ENCODE peak calls at places on chromosomes 7 and 10, in ten cellular contexts. D is iPS DF 6.9; O is HAP-1; F is naive thymus-derived CD4-positive, alpha-beta T cell; R is transverse colon; M is hepatocyte; G is HCT116; Z is MM.1S; H is CD8-positive, alpha-beta memory T cell; N is CD8-positive, alpha-beta T cell. X is an unnamed sample. For H3K9me3, the result is how much of the 10 kb centered on the place peaks cover.

GRCh38 chr7:151835636-151836035 is 41.3 kb downstream of the PRKAG2 start:
- DNase-seq in D (no peak), O (no peak), F (no peak), R (no peak), M (no peak), G (no peak), Z (no peak), H (no peak), N (no peak), X (no peak)

GRCh38 chr7:90955641-90956207 is 308.5 kb upstream of the FZD1 start:
- DNase-seq in D (no peak), O (peak), F (no peak), R (no peak), M (no peak), G (no peak), Z (no peak), H (no peak), N (no peak), X (no peak)

GRCh38 chr10:132296671-132297443 is 10.9 kb downstream of the STK32C start:
- DNase-seq in D (no peak), O (no peak), F (no peak), R (no peak), M (no peak), G (no peak), Z (no peak), H (no peak), N (no peak), X (no peak)

GRCh38 chr7:21497072-21497471 is 45.8 kb upstream of the DNAH11 start:
- DNase-seq in D (no peak), O (no peak), F (no peak), R (no peak), M (no peak), G (peak), Z (no peak), H (no peak), N (no peak), X (no peak)

GRCh38 chr10:77666821-77667220 is 29.2 kb upstream of the KCNMA1 start:
- DNase-seq in D (no peak), O (no peak), F (no peak), R (no peak), M (no peak), G (no peak), Z (no peak), H (no peak), N (no peak), X (no peak)

GRCh38 chr7:5701085-5701914 is 80.2 kb downstream of the RNF216 start:
- DNase-seq in D (no peak), O (no peak), F (peak), R (no peak), M (no peak), G (no peak), Z (no peak), H (peak), N (no peak), X (no peak)

GRCh38 chr10:46098379-46098778 is 52.3 kb upstream of the MSMB start:
- DNase-seq in D (no peak), O (no peak), F (no peak), R (no peak), M (no peak), G (no peak), Z (no peak), H (no peak), N (no peak), X (no peak)

GRCh38 chr10:132452216-132452650 is 55.2 kb downstream of the PWWP2B start:
- DNase-seq in D (no peak), O (no peak), F (no peak), R (peak), M (no peak), G (no peak), Z (no peak), H (peak), N (no peak), X (no peak)

GRCh38 chr10:102121739-102122372 is 1.7 kb upstream of the LDB1 start:
- DNase-seq in D (no peak), O (no peak), F (no peak), R (peak), M (peak), G (no peak), Z (no peak), H (no peak), N (no peak), X (no peak)

GRCh38 chr10:69100136-69100872 is 12.4 kb downstream of the SRGN start:
- DNase-seq in D (no peak), O (no peak), F (no peak), R (no peak), M (no peak), G (no peak), Z (no peak), H (no peak), N (no peak), X (no peak)

GRCh38 chr7:157604661-157605381 is 268.0 kb downstream of the DNAJB6 start:
- DNase-seq in D (no peak), O (no peak), F (no peak), R (no peak), M (no peak), G (no peak), Z (no peak), H (no peak), N (no peak), X (no peak)
- H3K9me3 ChIP-seq in D (under half), O (under half), F (under half), R (under half), M (under half), G (under half), Z (under half), H (under half), N (under half), X (under half)

GRCh38 chr7:44962483-44963251 is 16.1 kb downstream of the MYO1G start:
- DNase-seq in D (no peak), O (no peak), F (no peak), R (no peak), M (peak), G (no peak), Z (no peak), H (no peak), N (no peak), X (no peak)
- H3K4me3 ChIP-seq in D (peak), O (no peak), F (no peak), R (peak), M (peak), G (no peak), Z (no peak), H (no peak), N (no peak), X (peak)

GRCh38 chr7:473870-474604 is 45.6 kb downstream of the PDGFA start:
- DNase-seq in D (no peak), O (no peak), F (no peak), R (no peak), M (no peak), G (no peak), Z (no peak), H (no peak), N (no peak), X (no peak)

GRCh38 chr7:471866-472639 is 47.6 kb downstream of the PDGFA start:
- DNase-seq in D (no peak), O (no peak), F (peak), R (peak), M (peak), G (no peak), Z (no peak), H (peak), N (no peak), X (no peak)

GRCh38 chr7:471191-471865 is 48.3 kb downstream of the PDGFA start:
- DNase-seq in D (no peak), O (no peak), F (no peak), R (no peak), M (no peak), G (no peak), Z (no peak), H (no peak), N (no peak), X (no peak)

GRCh38 chr7:473211-473734 is 46.4 kb downstream of the PDGFA start:
- DNase-seq in D (no peak), O (no peak), F (no peak), R (no peak), M (no peak), G (no peak), Z (no peak), H (no peak), N (no peak), X (no peak)

DNA sequence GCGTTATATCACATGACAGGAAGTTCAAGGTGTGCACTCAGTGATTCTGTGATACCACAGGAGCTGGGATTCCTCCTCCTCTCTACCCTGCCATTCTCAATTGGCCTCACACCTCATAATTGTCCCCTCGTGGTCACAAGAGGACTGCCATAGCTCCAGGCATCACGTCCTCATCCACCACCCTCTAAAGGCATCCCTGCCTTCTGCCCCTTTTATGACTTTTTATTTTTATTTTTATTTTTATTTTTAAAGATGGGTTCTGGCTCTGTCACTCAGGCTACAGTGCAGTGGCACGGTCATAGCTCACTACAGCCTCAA is 47.0 kb downstream of the PDGFA start:
- DNase-seq in D (no peak), O (no peak), F (no peak), R (no peak), M (no peak), G (no peak), Z (no peak), H (no peak), N (no peak), X (no peak)
- H3K9me3 ChIP-seq in D (under half), O (under half), F (under half), R (under half), M (under half), G (under half), Z (under half), H (under half), N (under half), X (under half)

GRCh38 chr7:132972745-132973144 is 109.1 kb downstream of the CHCHD3 start:
- DNase-seq in D (no peak), O (no peak), F (no peak), R (no peak), M (no peak), G (no peak), Z (no peak), H (no peak), N (no peak), X (no peak)

GRCh38 chr7:132965951-132966350 is 115.9 kb downstream of the CHCHD3 start:
- DNase-seq in D (no peak), O (no peak), F (no peak), R (no peak), M (no peak), G (no peak), Z (no peak), H (no peak), N (no peak), X (no peak)

GRCh38 chr7:132970257-132970656 is 111.6 kb downstream of the CHCHD3 start:
- DNase-seq in D (no peak), O (no peak), F (no peak), R (no peak), M (no peak), G (no peak), Z (no peak), H (no peak), N (no peak), X (no peak)

GRCh38 chr7:132966731-132967130 is 115.2 kb downstream of the CHCHD3 start:
- DNase-seq in D (no peak), O (no peak), F (no peak), R (no peak), M (no peak), G (no peak), Z (no peak), H (no peak), N (no peak), X (peak)

GRCh38 chr7:132969520-132969919 is 112.4 kb downstream of the CHCHD3 start:
- DNase-seq in D (no peak), O (no peak), F (no peak), R (no peak), M (no peak), G (no peak), Z (no peak), H (no peak), N (no peak), X (no peak)
- H3K4me3 ChIP-seq in D (no peak), O (no peak), F (no peak), R (no peak), M (no peak), G (no peak), Z (no peak), H (no peak), N (no peak), X (no peak)

GRCh38 chr7:158120751-158121150 is 466.9 kb downstream of the PTPRN2 start:
- DNase-seq in D (no peak), O (no peak), F (no peak), R (no peak), M (no peak), G (no peak), Z (no peak), H (no peak), N (no peak), X (no peak)

GRCh38 chr7:158117341-158118222 is 470.0 kb downstream of the PTPRN2 start:
- DNase-seq in D (no peak), O (no peak), F (no peak), R (no peak), M (no peak), G (no peak), Z (no peak), H (no peak), N (no peak), X (no peak)

GRCh38 chr7:158121441-158122045 is 466.1 kb downstream of the PTPRN2 start:
- DNase-seq in D (no peak), O (no peak), F (no peak), R (no peak), M (no peak), G (no peak), Z (no peak), H (no peak), N (no peak), X (no peak)

GRCh38 chr7:158123214-158123613 is 464.4 kb downstream of the PTPRN2 start:
- DNase-seq in D (no peak), O (no peak), F (no peak), R (no peak), M (no peak), G (no peak), Z (no peak), H (no peak), N (no peak), X (no peak)

DNA sequence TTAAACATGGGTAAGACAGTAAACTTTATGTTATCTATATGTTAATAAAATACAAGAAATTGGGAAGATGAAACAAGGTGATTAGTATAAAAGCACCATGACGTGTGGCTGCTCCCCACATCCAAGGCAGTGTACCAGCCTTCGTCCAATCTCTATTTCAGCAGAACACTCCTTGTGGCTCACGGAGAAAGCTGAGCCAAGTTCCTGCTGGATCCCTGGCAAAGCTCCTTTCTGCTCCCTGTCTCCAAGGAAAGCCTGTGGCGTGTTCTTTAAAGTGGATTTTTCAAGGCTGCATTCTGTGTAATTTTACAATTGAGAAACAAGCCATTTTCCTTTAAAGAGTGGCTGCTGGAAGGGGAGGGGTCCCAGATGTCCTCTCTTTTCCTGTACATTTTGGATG is 467.3 kb downstream of the PTPRN2 start:
- DNase-seq in D (no peak), O (no peak), F (no peak), R (no peak), M (no peak), G (no peak), Z (no peak), H (no peak), N (no peak), X (no peak)
- H3K9me3 ChIP-seq in D (under half), O (under half), F (under half), R (under half), M (under half), G (under half), Z (under half), H (under half), N (under half), X (under half)

DNA sequence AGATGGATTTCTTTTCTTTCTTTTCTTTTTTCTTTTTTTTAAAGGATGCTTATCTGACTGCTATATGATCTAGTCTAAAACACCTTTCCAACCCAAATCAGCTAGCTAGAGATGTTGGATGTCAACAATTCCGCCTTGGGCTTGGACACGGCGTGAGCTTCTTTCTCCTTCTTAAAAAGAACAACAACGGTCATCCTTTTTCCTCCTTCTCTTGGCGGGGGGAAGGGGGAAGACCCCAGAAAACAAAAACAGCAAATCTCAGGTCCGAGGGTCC is 1.0 kb downstream of the BEND7 start:
- DNase-seq in D (no peak), O (no peak), F (no peak), R (no peak), M (no peak), G (no peak), Z (no peak), H (no peak), N (no peak), X (peak)
- H3K4me3 ChIP-seq in D (peak), O (peak), F (no peak), R (peak), M (peak), G (peak), Z (peak), H (no peak), N (no peak), X (peak)

DNA sequence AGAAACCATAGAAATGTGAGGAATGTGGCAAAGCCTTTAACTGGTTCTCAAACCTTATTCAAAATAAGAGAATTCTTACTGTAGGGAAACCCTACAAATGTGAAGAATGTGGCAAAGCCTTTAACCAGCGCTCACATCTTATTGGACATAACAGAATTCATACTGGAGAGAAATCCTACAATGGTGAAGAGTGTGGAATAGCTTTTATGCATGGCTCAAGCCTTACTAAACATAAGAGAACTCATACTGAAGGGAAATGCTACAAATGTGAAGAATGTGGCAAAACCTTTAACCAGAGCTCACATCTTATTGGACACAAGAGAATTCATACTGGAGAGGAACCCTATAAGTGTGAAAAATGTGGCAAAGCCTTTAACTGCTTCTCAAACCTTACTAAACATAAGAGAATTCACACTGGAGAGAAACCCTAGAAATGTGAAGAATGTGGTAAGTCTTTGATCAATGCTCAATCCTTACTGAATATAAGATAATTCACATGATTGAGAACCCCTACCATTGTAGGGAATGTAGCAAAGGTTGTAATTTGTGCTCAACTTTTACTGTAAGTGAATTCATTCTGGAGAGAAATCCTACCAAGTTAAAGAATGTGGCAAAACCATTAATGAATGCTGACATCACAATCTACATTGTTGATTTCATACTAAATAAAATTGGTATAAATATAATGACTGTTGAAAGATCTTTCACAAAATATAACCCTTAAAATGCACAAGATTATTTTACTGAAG is 142.5 kb upstream of the ZNF479 start:
- DNase-seq in D (no peak), O (no peak), F (no peak), R (no peak), M (no peak), G (no peak), Z (no peak), H (no peak), N (no peak), X (no peak)
- H3K9me3 ChIP-seq in D (under half), O (under half), F (under half), R (under half), M (under half), G (under half), Z (under half), H (under half), N (under half), X (under half)

GRCh38 chr7:64046041-64046389 is 781 bp downstream of the ZNF727 start:
- DNase-seq in D (no peak), O (no peak), F (no peak), R (no peak), M (no peak), G (no peak), Z (no peak), H (no peak), N (no peak), X (no peak)
- H3K4me3 ChIP-seq in D (no peak), O (no peak), F (no peak), R (peak), M (no peak), G (no peak), Z (no peak), H (no peak), N (no peak), X (no peak)

X was measured in small intestine.